ENCODE peak calls at places on chromosomes 13 and 19, in eight cellular contexts. I is sigmoid colon, W is fibroblast of mammary gland, P is PC-3, N is HFFc6, S is colonic mucosa, F is OCI-LY7, G is endothelial cell. M is an unnamed sample.
A peak's percentile ranks its signal among the peaks of the same experiment; 100 is the strongest.

GRCh38 chr13:113582841-113583631 is 1.5 kb upstream of the TFDP1 start:
- DNase-seq in I (peak; percentile 56), W (peak; percentile 50), P (no peak), N (no peak), S (peak; percentile 54), F (no peak), G (no peak), M (peak; percentile 62)

GRCh38 chr13:36530050-36530789 is 97.9 kb downstream of the CCNA1 start:
- DNase-seq in I (no peak), W (peak; percentile 27), P (peak; percentile 79), N (no peak), S (no peak), F (no peak), G (no peak), M (no peak)

GRCh38 chr13:85412448-85412847 is 386.8 kb downstream of the SLITRK6 start:
- DNase-seq in I (no peak), W (no peak), P (no peak), N (no peak), S (no peak), F (no peak), G (no peak), M (no peak)

GRCh38 chr13:75202981-75203380 is 279.0 kb downstream of the TBC1D4 start:
- DNase-seq in I (no peak), W (no peak), P (no peak), N (no peak), S (no peak), F (no peak), G (no peak), M (no peak)

GRCh38 chr13:106369858-106370257 is 165.6 kb downstream of the EFNB2 start:
- DNase-seq in I (no peak), W (no peak), P (no peak), N (no peak), S (no peak), F (no peak), G (no peak), M (no peak)

GRCh38 chr13:27269114-27269665 is 1.4 kb upstream of the RASL11A start:
- DNase-seq in I (no peak), W (peak; percentile 46), P (no peak), N (no peak), S (no peak), F (no peak), G (no peak), M (no peak)

GRCh38 chr13:112689498-112690241 is at the start of gene ATP11A:
- DNase-seq in I (peak; percentile 97), W (peak; percentile 84), P (peak; percentile 75), N (peak; percentile 84), S (peak; percentile 86), F (peak; percentile 72), G (peak; percentile 82), M (peak; percentile 94)

GRCh38 chr19:51166846-51167490 is 24.9 kb downstream of the SIGLEC7 start:
- DNase-seq in I (no peak), W (no peak), P (no peak), N (no peak), S (peak; percentile 31), F (no peak), G (no peak), M (no peak)

GRCh38 chr13:102012299-102013293 is 389.3 kb downstream of the FGF14 start:
- DNase-seq in I (no peak), W (no peak), P (no peak), N (no peak), S (no peak), F (no peak), G (no peak), M (no peak)

GRCh38 chr13:30704596-30704995 is 30.7 kb upstream of the ALOX5AP start:
- DNase-seq in I (no peak), W (no peak), P (no peak), N (no peak), S (no peak), F (no peak), G (no peak), M (peak; percentile 6)

GRCh38 chr13:72959643-72960042 is 99.2 kb upstream of the KLF5 start:
- DNase-seq in I (no peak), W (peak; percentile 64), P (peak; percentile 8), N (no peak), S (no peak), F (no peak), G (no peak), M (no peak)

GRCh38 chr13:98141938-98142426 is 912 bp upstream of the FARP1 start:
- DNase-seq in I (peak; percentile 72), W (no peak), P (no peak), N (no peak), S (peak; percentile 27), F (no peak), G (peak; percentile 33), M (no peak)

GRCh38 chr13:43293986-43294880 is 270.8 kb downstream of the DNAJC15 start:
- DNase-seq in I (no peak), W (no peak), P (peak; percentile 58), N (no peak), S (no peak), F (no peak), G (no peak), M (no peak)

GRCh38 chr13:36207672-36208071 is 6.7 kb downstream of the SOHLH2 start:
- DNase-seq in I (no peak), W (peak; percentile 16), P (no peak), N (no peak), S (no peak), F (no peak), G (no peak), M (no peak)

GRCh38 chr13:100100115-100100879 is 11.4 kb downstream of the PCCA start:
- DNase-seq in I (no peak), W (peak; percentile 79), P (peak; percentile 10), N (peak; percentile 45), S (peak; percentile 65), F (no peak), G (no peak), M (no peak)

GRCh38 chr19:46081928-46082727 is 41.3 kb upstream of the IGFL4 start:
- DNase-seq in I (no peak), W (peak; percentile 72), P (peak; percentile 65), N (peak; percentile 72), S (peak; percentile 35), F (peak; percentile 48), G (peak; percentile 31), M (no peak)

GRCh38 chr19:19459707-19460251 is 54.3 kb downstream of the GATAD2A start:
- DNase-seq in I (no peak), W (peak; percentile 84), P (peak; percentile 79), N (peak; percentile 81), S (no peak), F (peak; percentile 82), G (no peak), M (no peak)

GRCh38 chr19:51256053-51256682 is 5.3 kb downstream of the SIGLECL1 start:
- DNase-seq in I (no peak), W (no peak), P (no peak), N (no peak), S (no peak), F (no peak), G (no peak), M (no peak)

GRCh38 chr13:30991922-30992321 is 59.5 kb downstream of the TEX26 start:
- DNase-seq in I (no peak), W (no peak), P (no peak), N (no peak), S (no peak), F (no peak), G (no peak), M (no peak)

GRCh38 chr13:25784119-25784518 is 267.7 kb downstream of the SHISA2 start:
- DNase-seq in I (no peak), W (no peak), P (no peak), N (no peak), S (no peak), F (no peak), G (no peak), M (no peak)

GRCh38 chr13:107079423-107080099 is 511.6 kb upstream of the ARGLU1 start:
- DNase-seq in I (no peak), W (no peak), P (no peak), N (no peak), S (no peak), F (peak; percentile 20), G (no peak), M (no peak)

GRCh38 chr13:113792236-113792770 is 33.3 kb downstream of the TMEM255B start:
- DNase-seq in I (no peak), W (no peak), P (no peak), N (no peak), S (no peak), F (no peak), G (no peak), M (no peak)

GRCh38 chr13:73598021-73598712 is 536.0 kb downstream of the KLF12 start:
- DNase-seq in I (no peak), W (peak; percentile 41), P (peak; percentile 93), N (peak; percentile 73), S (no peak), F (no peak), G (no peak), M (no peak)

GRCh38 chr13:103788061-103788652 is 721.9 kb upstream of the SLC10A2 start:
- DNase-seq in I (no peak), W (no peak), P (peak; percentile 10), N (no peak), S (no peak), F (no peak), G (peak; percentile 10), M (no peak)
- TF ChIP-seq CTCF in I (no peak), W (no peak), P (peak; percentile 52), N (no peak), S (no peak), F (peak; percentile 40), G (peak; percentile 40), M (peak; percentile 52)

GRCh38 chr19:48997972-48998371 is 4.3 kb downstream of the RUVBL2 start:
- DNase-seq in I (no peak), W (peak; percentile 67), P (peak; percentile 63), N (peak; percentile 50), S (peak; percentile 76), F (peak; percentile 50), G (peak; percentile 83), M (no peak)
- TF ChIP-seq CTCF in I (no peak), W (peak; percentile 57), P (peak; percentile 71), N (peak; percentile 82), S (peak; percentile 41), F (peak; percentile 78), G (peak; percentile 46), M (peak; percentile 71)

GRCh38 chr13:19055611-19056010 is 126.0 kb downstream of the TUBA3C start:
- DNase-seq in I (no peak), W (no peak), P (no peak), N (no peak), S (no peak), F (no peak), G (no peak), M (no peak)
- TF ChIP-seq CTCF in I (no peak), W (no peak), P (no peak), N (no peak), S (no peak), F (no peak), G (no peak), M (no peak)

GRCh38 chr13:60755380-60756163 is 358.6 kb downstream of the TDRD3 start:
- DNase-seq in I (no peak), W (no peak), P (peak; percentile 18), N (no peak), S (no peak), F (no peak), G (peak; percentile 44), M (no peak)
- TF ChIP-seq CTCF in I (no peak), W (no peak), P (peak; percentile 48), N (no peak), S (no peak), F (no peak), G (no peak), M (peak; percentile 28)

GRCh38 chr19:49469828-49470614 is 4.0 kb upstream of the FLT3LG start:
- DNase-seq in I (no peak), W (no peak), P (no peak), N (no peak), S (no peak), F (peak; percentile 72), G (no peak), M (no peak)
- TF ChIP-seq CTCF in I (no peak), W (no peak), P (peak; percentile 44), N (peak; percentile 31), S (peak; percentile 15), F (peak; percentile 83), G (no peak), M (no peak)